ENCODE peak calls at places on chromosome 17, in seven cellular contexts. One of them, this sample, is unnamed.

GRCh38 chr17:65743313-65743665 is 181.8 kb upstream of the AXIN2 start:
- DNase-seq in cerebellum: no peak
- DNase-seq in naive thymus-derived CD4-positive, alpha-beta T cell: no peak
- DNase-seq in Caki2: no peak
- DNase-seq in OCI-M1: no peak
- DNase-seq in HT1080: no peak
- DNase-seq in anterior cingulate cortex: no peak
- DNase-seq in this sample: peak

GRCh38 chr17:76333673-76334505 is 19.8 kb downstream of the PRPSAP1 start:
- DNase-seq in cerebellum: no peak
- DNase-seq in naive thymus-derived CD4-positive, alpha-beta T cell: no peak
- DNase-seq in Caki2: no peak
- DNase-seq in OCI-M1: no peak
- DNase-seq in HT1080: no peak
- DNase-seq in anterior cingulate cortex: no peak
- DNase-seq in this sample: no peak

GRCh38 chr17:33091271-33091670 is 99.6 kb downstream of the SPACA3 start:
- DNase-seq in cerebellum: no peak
- DNase-seq in naive thymus-derived CD4-positive, alpha-beta T cell: no peak
- DNase-seq in Caki2: no peak
- DNase-seq in OCI-M1: no peak
- DNase-seq in HT1080: peak
- DNase-seq in anterior cingulate cortex: no peak
- DNase-seq in this sample: no peak

GRCh38 chr17:80832266-80832676 is 159.4 kb upstream of the CHMP6 start:
- DNase-seq in cerebellum: peak
- DNase-seq in naive thymus-derived CD4-positive, alpha-beta T cell: no peak
- DNase-seq in Caki2: peak
- DNase-seq in OCI-M1: peak
- DNase-seq in HT1080: peak
- DNase-seq in anterior cingulate cortex: peak
- DNase-seq in this sample: peak

GRCh38 chr17:45584092-45585036 is 93.8 kb upstream of the PLEKHM1 start:
- DNase-seq in cerebellum: peak
- DNase-seq in naive thymus-derived CD4-positive, alpha-beta T cell: peak
- DNase-seq in Caki2: peak
- DNase-seq in OCI-M1: no peak
- DNase-seq in HT1080: peak
- DNase-seq in anterior cingulate cortex: no peak
- DNase-seq in this sample: peak

GRCh38 chr17:37310940-37311339 is 64.8 kb upstream of the C17orf78 start:
- DNase-seq in cerebellum: no peak
- DNase-seq in naive thymus-derived CD4-positive, alpha-beta T cell: no peak
- DNase-seq in Caki2: no peak
- DNase-seq in OCI-M1: peak
- DNase-seq in HT1080: no peak
- DNase-seq in anterior cingulate cortex: no peak
- DNase-seq in this sample: peak

GRCh38 chr17:72683506-72684404 is 408.7 kb downstream of the SLC39A11 start:
- DNase-seq in cerebellum: no peak
- DNase-seq in naive thymus-derived CD4-positive, alpha-beta T cell: no peak
- DNase-seq in Caki2: peak
- DNase-seq in OCI-M1: no peak
- DNase-seq in HT1080: peak
- DNase-seq in anterior cingulate cortex: no peak
- DNase-seq in this sample: peak

GRCh38 chr17:80176757-80177156 is 6.9 kb downstream of the CARD14 start:
- DNase-seq in cerebellum: no peak
- DNase-seq in naive thymus-derived CD4-positive, alpha-beta T cell: no peak
- DNase-seq in Caki2: no peak
- DNase-seq in OCI-M1: no peak
- DNase-seq in HT1080: no peak
- DNase-seq in anterior cingulate cortex: no peak
- DNase-seq in this sample: no peak

GRCh38 chr17:8739104-8739503 is 5.5 kb downstream of the CCDC42 start:
- DNase-seq in cerebellum: no peak
- DNase-seq in naive thymus-derived CD4-positive, alpha-beta T cell: no peak
- DNase-seq in Caki2: no peak
- DNase-seq in OCI-M1: no peak
- DNase-seq in HT1080: no peak
- DNase-seq in anterior cingulate cortex: no peak
- DNase-seq in this sample: no peak

GRCh38 chr17:49180998-49181635 is 29.3 kb downstream of the GNGT2 start:
- DNase-seq in cerebellum: no peak
- DNase-seq in naive thymus-derived CD4-positive, alpha-beta T cell: no peak
- DNase-seq in Caki2: no peak
- DNase-seq in OCI-M1: no peak
- DNase-seq in HT1080: no peak
- DNase-seq in anterior cingulate cortex: no peak
- DNase-seq in this sample: no peak

GRCh38 chr17:5555254-5555653 is 29.1 kb downstream of the NLRP1 start:
- DNase-seq in cerebellum: no peak
- DNase-seq in naive thymus-derived CD4-positive, alpha-beta T cell: no peak
- DNase-seq in Caki2: peak
- DNase-seq in OCI-M1: no peak
- DNase-seq in HT1080: peak
- DNase-seq in anterior cingulate cortex: no peak
- DNase-seq in this sample: peak

GRCh38 chr17:75555679-75556153 is 30.2 kb downstream of the LLGL2 start:
- DNase-seq in cerebellum: no peak
- DNase-seq in naive thymus-derived CD4-positive, alpha-beta T cell: no peak
- DNase-seq in Caki2: no peak
- DNase-seq in OCI-M1: no peak
- DNase-seq in HT1080: no peak
- DNase-seq in anterior cingulate cortex: no peak
- DNase-seq in this sample: no peak

GRCh38 chr17:76353004-76353598 is 615 bp downstream of the PRPSAP1 start:
- DNase-seq in cerebellum: peak
- DNase-seq in naive thymus-derived CD4-positive, alpha-beta T cell: no peak
- DNase-seq in Caki2: peak
- DNase-seq in OCI-M1: peak
- DNase-seq in HT1080: no peak
- DNase-seq in anterior cingulate cortex: no peak
- DNase-seq in this sample: no peak

GRCh38 chr17:53516643-53517042 is 306.1 kb upstream of the KIF2B start:
- DNase-seq in cerebellum: no peak
- DNase-seq in naive thymus-derived CD4-positive, alpha-beta T cell: no peak
- DNase-seq in Caki2: peak
- DNase-seq in OCI-M1: peak
- DNase-seq in HT1080: peak
- DNase-seq in anterior cingulate cortex: no peak
- DNase-seq in this sample: peak

GRCh38 chr17:81059026-81059425 is 24.1 kb downstream of the BAIAP2 start:
- DNase-seq in cerebellum: no peak
- DNase-seq in naive thymus-derived CD4-positive, alpha-beta T cell: no peak
- DNase-seq in Caki2: no peak
- DNase-seq in OCI-M1: no peak
- DNase-seq in HT1080: no peak
- DNase-seq in anterior cingulate cortex: no peak
- DNase-seq in this sample: no peak

GRCh38 chr17:65556014-65556909 is 5.2 kb downstream of the AXIN2 start:
- DNase-seq in cerebellum: no peak
- DNase-seq in naive thymus-derived CD4-positive, alpha-beta T cell: peak
- DNase-seq in Caki2: peak
- DNase-seq in OCI-M1: peak
- DNase-seq in HT1080: peak
- DNase-seq in anterior cingulate cortex: peak
- DNase-seq in this sample: peak

GRCh38 chr17:49707246-49707607 is 537 bp downstream of the SLC35B1 start:
- DNase-seq in cerebellum: no peak
- DNase-seq in naive thymus-derived CD4-positive, alpha-beta T cell: no peak
- DNase-seq in Caki2: no peak
- DNase-seq in OCI-M1: peak
- DNase-seq in HT1080: no peak
- DNase-seq in anterior cingulate cortex: no peak
- DNase-seq in this sample: no peak

GRCh38 chr17:27256225-27257030 is 37.5 kb upstream of the WSB1 start:
- DNase-seq in cerebellum: no peak
- DNase-seq in naive thymus-derived CD4-positive, alpha-beta T cell: no peak
- DNase-seq in Caki2: no peak
- DNase-seq in OCI-M1: no peak
- DNase-seq in HT1080: no peak
- DNase-seq in anterior cingulate cortex: no peak
- DNase-seq in this sample: peak

GRCh38 chr17:3809135-3809534 is 8.1 kb upstream of the ITGAE start:
- DNase-seq in cerebellum: no peak
- DNase-seq in naive thymus-derived CD4-positive, alpha-beta T cell: no peak
- DNase-seq in Caki2: no peak
- DNase-seq in OCI-M1: no peak
- DNase-seq in HT1080: no peak
- DNase-seq in anterior cingulate cortex: no peak
- DNase-seq in this sample: no peak

GRCh38 chr17:13003927-13004326 is 13.9 kb downstream of the ELAC2 start:
- DNase-seq in cerebellum: no peak
- DNase-seq in naive thymus-derived CD4-positive, alpha-beta T cell: no peak
- DNase-seq in Caki2: no peak
- DNase-seq in OCI-M1: no peak
- DNase-seq in HT1080: no peak
- DNase-seq in anterior cingulate cortex: no peak
- DNase-seq in this sample: no peak

GRCh38 chr17:46158323-46159296 is 34.6 kb downstream of the KANSL1 start:
- DNase-seq in cerebellum: no peak
- DNase-seq in naive thymus-derived CD4-positive, alpha-beta T cell: no peak
- DNase-seq in Caki2: no peak
- DNase-seq in OCI-M1: no peak
- DNase-seq in HT1080: no peak
- DNase-seq in anterior cingulate cortex: no peak
- DNase-seq in this sample: no peak

GRCh38 chr17:56481654-56482053 is 111.8 kb upstream of the NOG start:
- DNase-seq in cerebellum: no peak
- DNase-seq in naive thymus-derived CD4-positive, alpha-beta T cell: no peak
- DNase-seq in Caki2: no peak
- DNase-seq in OCI-M1: no peak
- DNase-seq in HT1080: no peak
- DNase-seq in anterior cingulate cortex: no peak
- DNase-seq in this sample: no peak

GRCh38 chr17:13272296-13272695 is 254.5 kb upstream of the ELAC2 start:
- DNase-seq in cerebellum: no peak
- DNase-seq in naive thymus-derived CD4-positive, alpha-beta T cell: no peak
- DNase-seq in Caki2: no peak
- DNase-seq in OCI-M1: no peak
- DNase-seq in HT1080: no peak
- DNase-seq in anterior cingulate cortex: no peak
- DNase-seq in this sample: no peak

GRCh38 chr17:29115435-29115834 is 64.8 kb downstream of the MYO18A start:
- DNase-seq in cerebellum: no peak
- DNase-seq in naive thymus-derived CD4-positive, alpha-beta T cell: no peak
- DNase-seq in Caki2: no peak
- DNase-seq in OCI-M1: no peak
- DNase-seq in HT1080: no peak
- DNase-seq in anterior cingulate cortex: no peak
- DNase-seq in this sample: no peak

GRCh38 chr17:74078363-74078762 is 125.1 kb upstream of the RPL38 start:
- DNase-seq in cerebellum: no peak
- DNase-seq in naive thymus-derived CD4-positive, alpha-beta T cell: no peak
- DNase-seq in Caki2: no peak
- DNase-seq in OCI-M1: no peak
- DNase-seq in HT1080: no peak
- DNase-seq in anterior cingulate cortex: no peak
- DNase-seq in this sample: no peak

GRCh38 chr17:60156746-60157145 is 7.0 kb downstream of the CA4 start:
- DNase-seq in cerebellum: no peak
- DNase-seq in naive thymus-derived CD4-positive, alpha-beta T cell: no peak
- DNase-seq in Caki2: no peak
- DNase-seq in OCI-M1: no peak
- DNase-seq in HT1080: no peak
- DNase-seq in anterior cingulate cortex: no peak
- DNase-seq in this sample: no peak

GRCh38 chr17:43217614-43218087 is 6.0 kb downstream of the TMEM106A start:
- DNase-seq in cerebellum: no peak
- DNase-seq in naive thymus-derived CD4-positive, alpha-beta T cell: no peak
- DNase-seq in Caki2: no peak
- DNase-seq in OCI-M1: no peak
- DNase-seq in HT1080: peak
- DNase-seq in anterior cingulate cortex: no peak
- DNase-seq in this sample: no peak

GRCh38 chr17:77363821-77364361 is 223.1 kb downstream of the SEC14L1 start:
- DNase-seq in cerebellum: peak
- DNase-seq in naive thymus-derived CD4-positive, alpha-beta T cell: no peak
- DNase-seq in Caki2: peak
- DNase-seq in OCI-M1: peak
- DNase-seq in HT1080: no peak
- DNase-seq in anterior cingulate cortex: no peak
- DNase-seq in this sample: peak